ENCODE peak calls at places on chromosomes 6 and 20, in seven cellular contexts. Z is AG10803; O is CD8-positive, alpha-beta T cell; R is cardiac muscle cell; E is fibroblast of lung; M is epithelial cell of esophagus; K is gastrocnemius medialis. T is an unnamed sample.

GRCh38 chr6:84282566-84282965 is 55.1 kb upstream of the CEP162 start:
- DNase-seq in Z (peak), O (no peak), R (no peak), E (peak), M (peak), K (no peak), T (peak)

GRCh38 chr6:127776320-127776719 is 124.5 kb downstream of the THEMIS start:
- DNase-seq in Z (no peak), O (no peak), R (no peak), E (no peak), M (no peak), K (no peak), T (no peak)

GRCh38 chr6:166872431-166873139 is 83.8 kb downstream of the RNASET2 start:
- DNase-seq in Z (no peak), O (no peak), R (no peak), E (no peak), M (no peak), K (no peak), T (no peak)

GRCh38 chr20:7113577-7114466 is 346.3 kb downstream of the BMP2 start:
- DNase-seq in Z (peak), O (no peak), R (peak), E (peak), M (peak), K (no peak), T (peak)

GRCh38 chr20:32460683-32461320 is 102.7 kb downstream of the ASXL1 start:
- DNase-seq in Z (no peak), O (no peak), R (no peak), E (no peak), M (no peak), K (no peak), T (no peak)

GRCh38 chr6:158669145-158670035 is 19.5 kb downstream of the SYTL3 start:
- DNase-seq in Z (peak), O (no peak), R (no peak), E (peak), M (peak), K (no peak), T (no peak)

GRCh38 chr20:59955131-59955796 is 3.0 kb upstream of the CDH26 start:
- DNase-seq in Z (peak), O (no peak), R (no peak), E (no peak), M (peak), K (peak), T (no peak)

GRCh38 chr20:57743450-57744095 is 33.8 kb upstream of the PMEPA1 start:
- DNase-seq in Z (no peak), O (no peak), R (no peak), E (no peak), M (no peak), K (no peak), T (no peak)

GRCh38 chr6:119285908-119286625 is 63.5 kb downstream of the MAN1A1 start:
- DNase-seq in Z (no peak), O (no peak), R (no peak), E (peak), M (no peak), K (no peak), T (peak)

GRCh38 chr6:44699082-44699481 is 311.6 kb downstream of the CDC5L start:
- DNase-seq in Z (peak), O (no peak), R (no peak), E (peak), M (no peak), K (no peak), T (peak)

GRCh38 chr20:63692436-63693078 is 3.9 kb upstream of the TNFRSF6B start:
- DNase-seq in Z (peak), O (no peak), R (no peak), E (no peak), M (no peak), K (no peak), T (peak)

GRCh38 chr6:55379895-55380294 is 52.6 kb downstream of the GFRAL start:
- DNase-seq in Z (no peak), O (no peak), R (no peak), E (no peak), M (no peak), K (no peak), T (peak)

GRCh38 chr20:25574411-25574810 is 10.9 kb downstream of the NINL start:
- DNase-seq in Z (peak), O (no peak), R (no peak), E (peak), M (peak), K (no peak), T (peak)

GRCh38 chr6:119552016-119552415 is 202.5 kb upstream of the MAN1A1 start:
- DNase-seq in Z (peak), O (no peak), R (no peak), E (peak), M (no peak), K (no peak), T (no peak)

GRCh38 chr20:11807070-11807741 is 110.5 kb upstream of the BTBD3 start:
- DNase-seq in Z (peak), O (no peak), R (no peak), E (peak), M (peak), K (no peak), T (peak)

GRCh38 chr6:163530406-163530805 is 115.9 kb downstream of the QKI start:
- DNase-seq in Z (no peak), O (no peak), R (no peak), E (peak), M (no peak), K (no peak), T (no peak)

GRCh38 chr6:156107514-156108150 is 652.0 kb upstream of the NOX3 start:
- DNase-seq in Z (no peak), O (no peak), R (no peak), E (no peak), M (peak), K (no peak), T (no peak)

GRCh38 chr6:3510617-3511016 is 53.8 kb upstream of the SLC22A23 start:
- DNase-seq in Z (no peak), O (no peak), R (no peak), E (no peak), M (no peak), K (no peak), T (no peak)

GRCh38 chr20:35947489-35947888 is 6.8 kb downstream of the SCAND1 start:
- DNase-seq in Z (peak), O (no peak), R (peak), E (peak), M (peak), K (no peak), T (peak)

GRCh38 chr6:143149771-143150170 is 89.1 kb downstream of the AIG1 start:
- DNase-seq in Z (peak), O (no peak), R (no peak), E (peak), M (peak), K (no peak), T (peak)

GRCh38 chr6:143146186-143146831 is 85.6 kb downstream of the AIG1 start:
- DNase-seq in Z (no peak), O (no peak), R (no peak), E (no peak), M (no peak), K (no peak), T (no peak)

GRCh38 chr6:143155681-143156080 is 95.0 kb downstream of the AIG1 start:
- DNase-seq in Z (no peak), O (no peak), R (no peak), E (no peak), M (no peak), K (no peak), T (no peak)

GRCh38 chr6:143151381-143151780 is 90.7 kb downstream of the AIG1 start:
- DNase-seq in Z (no peak), O (no peak), R (no peak), E (no peak), M (no peak), K (no peak), T (no peak)

DNA sequence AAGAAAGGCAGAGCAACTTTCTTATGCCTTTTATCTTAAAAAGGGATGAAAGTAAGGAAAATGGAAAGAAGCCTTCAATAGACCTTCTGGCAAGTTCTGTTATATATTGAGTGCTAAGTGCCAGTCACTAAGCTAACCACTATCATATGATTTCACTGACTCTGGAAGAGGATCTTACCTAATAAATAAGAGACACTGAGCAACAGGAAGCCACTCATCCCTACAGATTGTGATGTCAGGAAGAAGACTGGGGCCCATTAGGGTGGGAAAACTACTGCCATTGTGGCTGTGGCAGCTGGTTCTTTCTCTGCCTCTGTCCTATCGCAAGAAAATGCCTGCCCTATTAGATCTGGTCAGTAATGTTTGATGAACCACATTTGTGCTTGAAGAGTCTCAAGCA is 89.6 kb downstream of the AIG1 start:
- DNase-seq in Z (peak), O (no peak), R (no peak), E (no peak), M (no peak), K (no peak), T (no peak)
- H3K4me3 ChIP-seq in Z (no peak), O (no peak), R (no peak), E (no peak), M (no peak), K (no peak), T (no peak)

GRCh38 chr20:2873747-2874041 is 413 bp downstream of the PTPRA start:
- DNase-seq in Z (no peak), O (peak), R (peak), E (peak), M (no peak), K (no peak), T (peak)

GRCh38 chr20:2873010-2873746 is at the start of gene PTPRA:
- DNase-seq in Z (peak), O (peak), R (peak), E (peak), M (peak), K (peak), T (peak)

GRCh38 chr20:2871555-2872303 is 1.6 kb upstream of the PTPRA start:
- DNase-seq in Z (no peak), O (no peak), R (no peak), E (no peak), M (no peak), K (no peak), T (no peak)

GRCh38 chr20:2871111-2871465 is 2.2 kb upstream of the PTPRA start:
- DNase-seq in Z (peak), O (no peak), R (no peak), E (peak), M (no peak), K (no peak), T (peak)

DNA sequence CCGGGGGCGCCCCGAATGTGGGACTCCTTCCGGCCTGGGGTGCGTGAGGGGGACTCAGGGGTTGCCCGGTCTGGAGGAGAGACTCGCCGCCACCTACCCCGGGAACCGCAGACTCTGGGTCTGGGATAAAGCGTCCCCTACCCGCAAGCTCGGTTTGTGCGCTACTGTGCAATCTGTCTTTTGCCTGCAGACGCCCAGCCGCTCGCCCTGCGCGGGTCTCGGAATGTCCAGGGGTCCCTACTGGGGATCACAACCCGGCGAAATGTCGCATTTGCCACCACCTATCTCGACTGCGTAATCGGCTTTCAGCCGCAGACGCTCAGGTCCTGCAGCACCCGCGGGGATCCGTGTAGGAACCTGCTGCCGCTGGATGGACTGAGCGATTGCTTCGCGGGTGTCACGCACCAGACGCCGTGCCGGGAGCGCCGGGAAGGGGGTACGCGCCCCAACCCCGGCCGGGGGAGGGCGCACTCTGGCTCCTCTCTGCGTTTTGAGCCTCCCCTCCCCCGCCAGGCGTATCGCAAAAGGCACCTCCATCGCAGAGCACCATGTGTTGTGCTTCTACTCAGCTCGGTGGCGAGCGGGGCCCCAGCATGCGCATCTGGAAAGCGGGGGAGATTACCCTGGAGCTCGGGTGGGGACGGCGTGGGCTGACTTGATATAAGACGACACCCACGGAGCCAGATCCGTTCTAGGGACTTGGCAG is 824 bp upstream of the PTPRA start:
- DNase-seq in Z (peak), O (peak), R (peak), E (peak), M (peak), K (peak), T (peak)
- TF ChIP-seq CTCF in Z (peak), O (peak), R (peak), E (peak), M (peak), K (peak), T (peak)

GRCh38 chr20:49634116-49634515 is 66.2 kb upstream of the PTGIS start:
- DNase-seq in Z (no peak), O (no peak), R (no peak), E (no peak), M (no peak), K (no peak), T (no peak)

GRCh38 chr20:49633023-49633422 is 65.1 kb upstream of the PTGIS start:
- DNase-seq in Z (no peak), O (no peak), R (no peak), E (no peak), M (no peak), K (no peak), T (no peak)

GRCh38 chr20:49631856-49632418 is 64.0 kb upstream of the PTGIS start:
- DNase-seq in Z (no peak), O (no peak), R (no peak), E (no peak), M (no peak), K (no peak), T (no peak)

GRCh38 chr20:49635171-49635570 is 67.2 kb upstream of the PTGIS start:
- DNase-seq in Z (no peak), O (no peak), R (peak), E (no peak), M (no peak), K (no peak), T (no peak)

DNA sequence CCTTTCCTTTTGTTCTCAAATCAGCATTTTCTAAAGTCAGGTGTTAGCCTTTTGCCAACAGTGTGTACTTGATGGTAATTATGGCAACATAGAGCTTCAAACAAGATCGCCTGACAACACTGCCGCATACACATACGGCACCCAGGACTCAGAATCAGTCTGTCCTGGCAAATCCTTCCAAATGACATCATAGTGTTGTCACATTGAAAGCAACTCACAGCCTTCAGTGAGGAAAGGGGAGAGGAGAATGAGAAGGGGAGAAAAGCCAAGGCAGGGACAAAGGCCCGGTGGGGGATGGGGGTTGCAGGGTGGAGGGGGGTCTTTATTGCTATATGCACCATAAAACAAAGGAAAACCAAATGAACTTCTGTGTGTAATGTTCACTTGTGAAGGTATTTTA is 65.7 kb upstream of the PTGIS start:
- DNase-seq in Z (no peak), O (no peak), R (no peak), E (no peak), M (no peak), K (no peak), T (no peak)
- H3K4me3 ChIP-seq in Z (no peak), O (no peak), R (no peak), E (no peak), M (no peak), K (no peak), T (no peak)

GRCh38 chr20:22245139-22245538 is 339.2 kb downstream of the FOXA2 start:
- DNase-seq in Z (no peak), O (no peak), R (no peak), E (no peak), M (no peak), K (no peak), T (no peak)

GRCh38 chr20:22243063-22243462 is 341.3 kb downstream of the FOXA2 start:
- DNase-seq in Z (no peak), O (no peak), R (no peak), E (no peak), M (no peak), K (peak), T (no peak)

DNA sequence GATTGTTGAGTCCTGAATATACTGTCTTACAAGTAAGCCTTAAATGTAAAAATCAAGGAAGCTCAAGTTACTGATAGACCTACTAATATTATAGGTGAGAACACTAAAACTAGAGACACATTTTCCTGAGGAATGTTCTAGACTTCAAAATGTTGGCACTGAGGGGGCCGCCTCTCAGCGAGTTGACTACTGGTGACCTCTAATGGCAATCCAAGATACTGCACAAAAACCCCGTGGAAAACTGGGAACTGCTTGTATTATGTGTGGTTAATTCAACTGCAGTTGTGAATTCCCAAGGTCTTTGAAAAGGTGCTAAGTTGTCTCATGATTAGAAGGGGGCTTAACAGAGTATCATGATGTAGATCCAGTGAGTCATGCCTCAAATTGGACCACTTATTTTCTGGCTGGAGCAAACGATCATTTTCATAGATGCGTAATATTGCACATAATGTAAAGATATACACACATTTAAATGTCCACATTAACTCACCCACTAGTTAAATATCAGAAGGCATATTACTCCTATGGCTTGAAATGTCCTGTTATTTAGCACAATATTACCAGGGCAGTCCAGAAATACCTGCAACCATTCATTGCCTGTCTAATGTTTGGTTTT is 336.2 kb downstream of the FOXA2 start:
- DNase-seq in Z (no peak), O (no peak), R (peak), E (no peak), M (peak), K (no peak), T (peak)
- TF ChIP-seq CTCF in Z (peak), O (no peak), R (peak), E (no peak), M (peak), K (peak), T (peak)

DNA sequence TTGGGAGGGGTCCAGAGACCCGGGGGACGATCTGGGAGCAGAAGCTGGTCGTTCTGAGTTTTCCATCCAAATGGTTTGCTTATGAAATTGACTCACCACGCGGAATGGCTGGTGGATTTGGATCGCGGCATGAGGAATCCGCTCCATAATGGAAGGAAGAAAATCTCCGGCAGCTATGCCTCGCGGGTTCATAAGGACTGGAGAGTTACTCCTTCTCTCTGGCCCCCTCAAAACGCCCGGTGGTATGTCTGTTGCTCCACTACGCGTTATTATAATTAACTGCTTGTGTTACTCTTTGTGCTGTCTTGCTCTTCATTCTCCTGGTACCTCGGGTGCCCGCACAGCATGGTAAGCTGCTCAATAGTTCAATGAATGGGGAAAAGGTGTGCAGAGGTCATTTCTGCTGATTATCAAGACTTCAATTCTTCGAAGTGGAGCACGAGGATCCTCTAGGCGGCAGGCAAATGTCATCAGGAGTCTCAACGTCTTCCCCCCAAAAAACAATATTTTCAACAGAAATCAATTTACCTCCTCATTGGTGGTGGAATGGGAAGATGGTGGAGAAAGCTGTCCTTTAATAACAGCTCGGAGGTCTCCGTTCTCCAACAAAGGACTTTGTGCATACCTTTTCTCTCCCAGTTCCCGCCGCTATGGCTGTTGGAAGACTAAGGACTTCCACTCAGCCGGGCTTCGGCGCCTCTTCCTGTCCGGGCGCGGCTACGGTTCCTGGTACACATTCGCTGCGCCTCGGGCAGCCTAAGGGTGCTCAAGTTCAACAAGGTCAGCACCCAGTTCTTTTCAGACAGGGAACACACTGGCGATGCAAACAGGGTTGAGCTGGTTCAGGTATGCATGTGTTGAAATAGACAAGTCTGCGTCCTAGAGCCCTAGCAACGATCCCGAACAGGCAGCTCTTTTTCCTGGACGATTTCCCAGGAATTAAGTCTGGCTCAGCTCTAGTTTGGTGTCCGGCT is 9.2 kb upstream of the PRSS16 start:
- DNase-seq in Z (no peak), O (no peak), R (no peak), E (no peak), M (peak), K (no peak), T (peak)
- H3K4me3 ChIP-seq in Z (peak), O (no peak), R (peak), E (peak), M (peak), K (no peak), T (peak)

T was measured in cardiac fibroblast.